ENCODE peak calls at places on chromosomes 16 and 17, in six cellular contexts. H is dorsolateral prefrontal cortex; W is CD8-positive, alpha-beta T cell; G is AG04450; O is fibroblast of lung; U is ovary. V is an unnamed sample.

GRCh38 chr16:11036040-11036439 is 91.7 kb downstream of the CLEC16A start:
- DNase-seq in H (no peak), W (no peak), G (no peak), O (no peak), U (no peak), V (no peak)

GRCh38 chr16:50602126-50602525 is 53.9 kb downstream of the NKD1 start:
- DNase-seq in H (no peak), W (no peak), G (no peak), O (no peak), U (no peak), V (no peak)

GRCh38 chr16:68473358-68474064 is 25.2 kb upstream of the SMPD3 start:
- DNase-seq in H (no peak), W (no peak), G (no peak), O (no peak), U (no peak), V (no peak)

GRCh38 chr17:81170727-81171494 is 4.9 kb upstream of the AATK start:
- DNase-seq in H (no peak), W (no peak), G (no peak), O (no peak), U (no peak), V (no peak)

GRCh38 chr16:29645699-29646187 is 17.3 kb upstream of the SPN start:
- DNase-seq in H (no peak), W (no peak), G (no peak), O (peak; percentile 33), U (no peak), V (no peak)

GRCh38 chr17:286571-286970 is 66.0 kb downstream of the RPH3AL start:
- DNase-seq in H (no peak), W (no peak), G (no peak), O (no peak), U (peak; percentile 7), V (peak; percentile 39)

GRCh38 chr16:75246504-75247205 is 4.8 kb downstream of the BCAR1 start:
- DNase-seq in H (no peak), W (no peak), G (no peak), O (peak; percentile 60), U (peak; percentile 38), V (no peak)

GRCh38 chr17:73305845-73306836 is 5.7 kb downstream of the CDC42EP4 start:
- DNase-seq in H (no peak), W (no peak), G (no peak), O (no peak), U (no peak), V (no peak)

GRCh38 chr17:61536417-61536955 is 54.5 kb downstream of the NACA2 start:
- DNase-seq in H (no peak), W (no peak), G (no peak), O (peak; percentile 58), U (no peak), V (no peak)

GRCh38 chr17:77445030-77445907 is 304.5 kb downstream of the SEC14L1 start:
- DNase-seq in H (no peak), W (peak; percentile 78), G (no peak), O (peak; percentile 91), U (peak; percentile 69), V (no peak)

GRCh38 chr16:3878610-3879009 is 1.9 kb downstream of the CREBBP start:
- DNase-seq in H (no peak), W (no peak), G (no peak), O (peak; percentile 51), U (no peak), V (peak; percentile 2)

GRCh38 chr16:31225193-31225592 is 8.3 kb upstream of the PYDC1 start:
- DNase-seq in H (no peak), W (no peak), G (no peak), O (no peak), U (no peak), V (no peak)

GRCh38 chr17:80153004-80153403 is 6.1 kb upstream of the EIF4A3 start:
- DNase-seq in H (no peak), W (no peak), G (no peak), O (no peak), U (no peak), V (peak; percentile 7)

GRCh38 chr17:50556803-50557202 is 3.7 kb upstream of the CACNA1G start:
- DNase-seq in H (no peak), W (no peak), G (no peak), O (no peak), U (no peak), V (no peak)

GRCh38 chr16:82136956-82137818 is 32.8 kb downstream of the MPHOSPH6 start:
- DNase-seq in H (no peak), W (no peak), G (no peak), O (peak; percentile 37), U (no peak), V (no peak)

GRCh38 chr16:84839956-84840355 is 20.2 kb downstream of the CRISPLD2 start:
- DNase-seq in H (no peak), W (no peak), G (no peak), O (peak; percentile 56), U (no peak), V (no peak)

GRCh38 chr17:80877829-80878303 is 113.8 kb upstream of the CHMP6 start:
- DNase-seq in H (no peak), W (no peak), G (no peak), O (no peak), U (no peak), V (peak; percentile 38)

GRCh38 chr16:66273644-66274334 is 92.7 kb upstream of the CDH5 start:
- DNase-seq in H (no peak), W (no peak), G (no peak), O (peak; percentile 35), U (no peak), V (no peak)

GRCh38 chr17:82247856-82248671 is 19.2 kb downstream of the SLC16A3 start:
- DNase-seq in H (no peak), W (no peak), G (no peak), O (no peak), U (no peak), V (no peak)

GRCh38 chr16:79800016-79800608 is 199.6 kb upstream of the MAF start:
- DNase-seq in H (no peak), W (no peak), G (no peak), O (no peak), U (no peak), V (no peak)

GRCh38 chr17:63106050-63106449 is 140.0 kb downstream of the TANC2 start:
- DNase-seq in H (no peak), W (no peak), G (no peak), O (no peak), U (no peak), V (no peak)

GRCh38 chr16:684067-684794 is at the start of gene JMJD8:
- DNase-seq in H (peak; percentile 96), W (peak; percentile 93), G (peak; percentile 75), O (peak; percentile 94), U (peak; percentile 98), V (peak; percentile 99)
- TF ChIP-seq CTCF in H (no peak), W (no peak), G (no peak), O (no peak), U (no peak), V (no peak)

GRCh38 chr16:90008708-90009145 is 10.5 kb downstream of the DBNDD1 start:
- DNase-seq in H (no peak), W (peak; percentile 54), G (no peak), O (no peak), U (no peak), V (no peak)
- H3K4me3 ChIP-seq in H (no peak overlapping the region), W (peak overlapping the region; percentile 50), G (no peak overlapping the region), O (no peak overlapping the region), U (no peak overlapping the region), V (no peak overlapping the region)

GRCh38 chr17:27805520-27806146 is 5.3 kb upstream of the NOS2 start:
- DNase-seq in H (peak; percentile 60), W (peak; percentile 72), G (peak; percentile 72), O (peak; percentile 88), U (peak; percentile 81), V (no peak)
- H3K27ac ChIP-seq in H (no peak overlapping the region), W (peak overlapping the region; percentile 24), G (peak overlapping the region; percentile 11), O (no peak overlapping the region), U (no peak overlapping the region), V (no peak overlapping the region)

GRCh38 chr17:56725144-56725543 is 108.6 kb downstream of the C17orf67 start:
- DNase-seq in H (no peak), W (no peak), G (no peak), O (no peak), U (no peak), V (no peak)
- TF ChIP-seq CTCF in H (no peak), W (no peak), G (no peak), O (no peak), U (no peak), V (no peak)

GRCh38 chr17:3894927-3895343 is 2.1 kb upstream of the CAMKK1 start:
- DNase-seq in H (no peak), W (no peak), G (no peak), O (no peak), U (no peak), V (no peak)

GRCh38 chr17:3893003-3893719 is at the start of gene CAMKK1:
- DNase-seq in H (peak; percentile 73), W (peak; percentile 84), G (no peak), O (peak; percentile 65), U (peak; percentile 88), V (peak; percentile 79)

GRCh38 chr17:3892095-3892998 is 506 bp downstream of the CAMKK1 start:
- DNase-seq in H (peak; percentile 38), W (peak; percentile 66), G (no peak), O (peak; percentile 58), U (peak; percentile 82), V (peak; percentile 78)

GRCh38 chr17:3894188-3894587 is 1.3 kb upstream of the CAMKK1 start:
- DNase-seq in H (no peak), W (no peak), G (no peak), O (no peak), U (no peak), V (no peak)

DNA sequence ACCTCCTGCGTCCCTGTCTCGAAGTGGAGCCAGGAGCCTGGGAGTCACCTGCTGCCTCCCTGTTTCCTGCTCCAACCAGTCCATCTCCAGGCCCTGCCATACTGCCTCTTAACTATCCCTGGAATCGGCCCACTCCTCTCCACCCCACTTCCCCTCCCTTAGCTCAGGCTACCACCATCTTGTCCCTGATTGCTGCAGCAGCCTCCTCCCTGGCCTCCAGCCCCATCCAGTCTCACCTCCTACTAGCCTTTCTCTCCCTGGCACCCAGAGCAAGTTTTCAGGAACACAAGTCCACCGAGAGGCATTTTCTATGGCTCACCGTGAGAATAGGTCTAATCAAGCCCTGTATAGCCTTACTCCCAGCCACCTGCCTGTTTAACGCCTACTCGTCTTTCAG is 865 bp upstream of the CAMKK1 start:
- DNase-seq in H (no peak), W (no peak), G (no peak), O (no peak), U (no peak), V (no peak)
- H3K4me3 ChIP-seq in H (peak overlapping the region; percentile 68), W (peak overlapping the region; percentile 79), G (no peak overlapping the region), O (no peak overlapping the region), U (peak overlapping the region; percentile 81), V (no peak overlapping the region)

V was measured in RWPE2.